ENCODE peak calls at places on chromosomes 12 and 14, in five cellular contexts. V is CD8-positive, alpha-beta T cell; R is stomach; A is transverse colon; Q is lower lobe of right lung. W is an unnamed sample.

GRCh38 chr12:115998119-115998633 is 279.3 kb downstream of the MED13L start:
- DNase-seq in V (no peak), R (no peak), A (peak; percentile 14), Q (no peak), W (no peak)

GRCh38 chr12:93778306-93778705 is 101.1 kb downstream of the CRADD start:
- DNase-seq in V (no peak), R (no peak), A (no peak), Q (no peak), W (no peak)

GRCh38 chr12:8914716-8915526 is 612 bp downstream of the PHC1 start:
- DNase-seq in V (peak; percentile 60), R (peak; percentile 49), A (peak; percentile 62), Q (peak; percentile 64), W (peak; percentile 34)

GRCh38 chr14:78319826-78320635 is 149.9 kb downstream of the NRXN3 start:
- DNase-seq in V (no peak), R (no peak), A (no peak), Q (no peak), W (no peak)

GRCh38 chr14:35390577-35391387 is 13.8 kb downstream of the NFKBIA start:
- DNase-seq in V (no peak), R (no peak), A (no peak), Q (no peak), W (no peak)

GRCh38 chr14:100641274-100641860 is 54.1 kb upstream of the BEGAIN start:
- DNase-seq in V (no peak), R (no peak), A (peak; percentile 30), Q (no peak), W (no peak)

GRCh38 chr14:95319312-95320075 is at the start of gene CLMN:
- DNase-seq in V (peak; percentile 29), R (peak; percentile 53), A (peak; percentile 61), Q (peak; percentile 61), W (peak; percentile 44)

GRCh38 chr14:53955671-53956426 is 776 bp downstream of the BMP4 start:
- DNase-seq in V (no peak), R (peak; percentile 70), A (peak; percentile 62), Q (peak; percentile 72), W (peak; percentile 70)

GRCh38 chr14:84298738-84299137 is 1231.2 kb upstream of the FLRT2 start:
- DNase-seq in V (no peak), R (no peak), A (no peak), Q (no peak), W (no peak)

GRCh38 chr12:47066278-47067048 is 13.0 kb upstream of the PCED1B start:
- DNase-seq in V (no peak), R (no peak), A (no peak), Q (no peak), W (no peak)

GRCh38 chr12:2904260-2904659 is 13.6 kb downstream of the TULP3 start:
- DNase-seq in V (no peak), R (no peak), A (no peak), Q (no peak), W (no peak)

GRCh38 chr12:124633269-124633953 is 66.0 kb upstream of the NCOR2 start:
- DNase-seq in V (no peak), R (no peak), A (peak; percentile 42), Q (no peak), W (no peak)

GRCh38 chr12:31221566-31221945 is 104.4 kb downstream of the SINHCAF start:
- DNase-seq in V (no peak), R (no peak), A (no peak), Q (no peak), W (no peak)

GRCh38 chr12:94628369-94628768 is 22.0 kb downstream of the TMCC3 start:
- DNase-seq in V (no peak), R (no peak), A (no peak), Q (no peak), W (no peak)

GRCh38 chr14:34214961-34215360 is 247.1 kb downstream of the SPTSSA start:
- DNase-seq in V (no peak), R (no peak), A (no peak), Q (no peak), W (no peak)

GRCh38 chr14:36952702-36953101 is 219.7 kb downstream of the SLC25A21 start:
- DNase-seq in V (no peak), R (no peak), A (no peak), Q (no peak), W (no peak)

GRCh38 chr12:4274396-4274959 is 916 bp downstream of the CCND2 start:
- DNase-seq in V (peak; percentile 31), R (no peak), A (no peak), Q (no peak), W (peak; percentile 34)

GRCh38 chr14:77004711-77005460 is 23.6 kb downstream of the IRF2BPL start:
- DNase-seq in V (no peak), R (no peak), A (no peak), Q (no peak), W (no peak)

DNA sequence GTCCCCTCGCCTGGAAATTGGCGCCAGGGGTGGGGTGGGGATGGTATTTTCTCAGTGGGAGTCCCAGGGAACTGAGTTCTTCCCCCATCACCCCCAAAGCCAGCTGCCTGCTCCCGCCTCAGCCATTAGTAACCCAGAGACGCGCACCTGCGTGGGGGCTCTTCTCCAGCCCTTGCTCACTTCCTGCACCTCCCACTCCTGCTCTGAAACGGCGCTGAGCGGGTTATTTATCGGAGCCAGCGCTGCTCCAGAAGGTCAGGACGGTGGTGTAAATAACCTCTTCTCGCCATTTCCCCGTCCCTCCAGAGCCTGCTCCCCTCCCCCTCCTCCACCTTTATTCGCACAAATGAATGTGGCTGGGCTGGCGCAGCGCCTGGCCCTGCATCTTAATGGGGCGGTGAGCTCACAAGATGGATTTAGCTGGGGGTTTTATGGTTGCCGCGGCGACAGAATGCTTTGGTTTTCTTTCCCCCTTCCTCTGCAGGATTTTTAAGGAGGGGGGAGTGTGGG is 12.2 kb downstream of the GPR84 start:
- DNase-seq in V (peak; percentile 27), R (peak; percentile 49), A (peak; percentile 30), Q (peak; percentile 71), W (peak; percentile 48)
- H3K4me1 ChIP-seq in V (peaks cover 15% of the 10 kb centered on the region), R (peaks cover 27% of the 10 kb centered on the region), A (peaks cover 36% of the 10 kb centered on the region), Q (peaks cover 43% of the 10 kb centered on the region), W (peaks cover 31% of the 10 kb centered on the region)

DNA sequence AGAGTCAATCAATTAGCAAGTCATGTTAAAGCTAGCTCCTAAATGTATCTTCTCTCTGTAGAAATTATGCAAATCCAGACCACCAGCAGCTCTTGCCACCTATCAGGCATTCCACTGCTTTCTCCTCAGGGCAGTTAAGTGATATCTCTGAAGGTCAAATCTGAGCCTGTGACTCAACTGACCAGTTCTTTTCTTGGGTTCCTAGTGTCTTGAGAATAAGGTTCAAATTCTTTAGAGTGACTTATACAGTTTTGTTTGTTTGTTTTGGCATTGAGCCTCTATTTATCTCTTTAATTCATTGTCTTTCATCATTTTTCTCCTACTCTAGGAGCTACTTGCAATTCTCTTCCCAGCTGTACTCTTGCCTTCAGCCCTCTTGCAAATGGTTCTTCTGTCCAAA is 2.5 kb upstream of the LRIG3 start:
- DNase-seq in V (no peak), R (no peak), A (no peak), Q (no peak), W (no peak)
- H3K27ac ChIP-seq in V (no peak overlapping the region), R (peak overlapping the region; percentile 59), A (peak overlapping the region; percentile 4), Q (no peak overlapping the region), W (no peak overlapping the region)

GRCh38 chr12:64796205-64796845 is 28.1 kb upstream of the TBC1D30 start:
- DNase-seq in V (peak; percentile 65), R (peak; percentile 75), A (peak; percentile 68), Q (no peak), W (peak; percentile 66)
- TF ChIP-seq CTCF in V (peak; percentile 94), R (peak; percentile 56), A (peak; percentile 81), Q (peak; percentile 85), W (peak; percentile 82)

GRCh38 chr12:122884091-122884826 is 11.7 kb downstream of the VPS37B start:
- DNase-seq in V (no peak), R (no peak), A (no peak), Q (no peak), W (no peak)

GRCh38 chr12:122880668-122881067 is 15.3 kb downstream of the VPS37B start:
- DNase-seq in V (no peak), R (no peak), A (no peak), Q (no peak), W (no peak)

GRCh38 chr12:122880155-122880605 is 15.7 kb downstream of the VPS37B start:
- DNase-seq in V (no peak), R (no peak), A (no peak), Q (no peak), W (no peak)

GRCh38 chr12:122884860-122885259 is 11.1 kb downstream of the VPS37B start:
- DNase-seq in V (no peak), R (no peak), A (no peak), Q (no peak), W (no peak)

GRCh38 chr12:122882908-122883563 is 12.9 kb downstream of the VPS37B start:
- DNase-seq in V (no peak), R (no peak), A (no peak), Q (no peak), W (no peak)
- H3K4me1 ChIP-seq in V (peaks cover 74% of the 10 kb centered on the region), R (peaks cover 49% of the 10 kb centered on the region), A (peaks cover 83% of the 10 kb centered on the region), Q (peaks cover 89% of the 10 kb centered on the region), W (peaks cover 13% of the 10 kb centered on the region)

GRCh38 chr14:20456971-20457370 is 1.9 kb downstream of the APEX1 start:
- DNase-seq in V (no peak), R (no peak), A (no peak), Q (no peak), W (no peak)
- H3K27ac ChIP-seq in V (no peak overlapping the region), R (no peak overlapping the region), A (no peak overlapping the region), Q (no peak overlapping the region), W (no peak overlapping the region)